ENCODE peak calls at places on chromosomes 13 and 19, in four cellular contexts. I is non-pigmented ciliary epithelial cell; A is AG08395; W is stimulated activated CD4-positive, alpha-beta T cell treated with anti-CD3 and anti-CD28 coated beads, Interleukin-1b, Interleukin-23, amount 100 ng/mL, for 24 hours. B is an unnamed sample.

GRCh38 chr13:96848275-96848674 is 146.0 kb downstream of the OXGR1 start:
- DNase-seq in I (no peak), W (no peak), A (no peak), B (no peak)

GRCh38 chr19:53982056-53982455 is 9.4 kb upstream of the CACNG6 start:
- DNase-seq in W (no peak), I (no peak), A (no peak), B (no peak)

GRCh38 chr13:81697826-81698225 is 1356.9 kb upstream of the SPRY2 start:
- DNase-seq in W (no peak), I (no peak), A (no peak), B (no peak)

GRCh38 chr19:35959040-35959967 is 23.1 kb downstream of the LRFN3 start:
- DNase-seq in W (peak), A (peak), I (no peak), B (no peak)

GRCh38 chr13:85930108-85930507 is 130.9 kb upstream of the SLITRK6 start:
- DNase-seq in I (no peak), W (no peak), A (no peak), B (no peak)

GRCh38 chr19:3328743-3329142 is 37.6 kb upstream of the NFIC start:
- DNase-seq in I (no peak), W (no peak), A (no peak), B (no peak)

GRCh38 chr13:109795021-109795420 is 8.6 kb upstream of the IRS2 start:
- DNase-seq in A (no peak), I (no peak), W (no peak), B (no peak)

GRCh38 chr13:27921961-27922910 is 2.4 kb downstream of the PDX1 start:
- DNase-seq in A (no peak), I (no peak), W (no peak), B (no peak)

GRCh38 chr13:48675247-48675646 is 21.5 kb downstream of the CYSLTR2 start:
- DNase-seq in W (no peak), I (no peak), A (no peak), B (no peak)

GRCh38 chr19:17394891-17395415 is 957 bp upstream of the CCDC194 start:
- DNase-seq in W (peak), A (peak), I (no peak), B (no peak)

GRCh38 chr13:25203256-25203794 is 31.2 kb upstream of the AMER2 start:
- DNase-seq in I (no peak), A (no peak), W (no peak), B (no peak)

GRCh38 chr19:16394681-16395375 is 70.2 kb downstream of the KLF2 start:
- DNase-seq in A (peak), W (no peak), I (peak), B (no peak)

GRCh38 chr19:23145617-23146415 is 29.0 kb downstream of the ZNF730 start:
- DNase-seq in I (no peak), W (no peak), A (no peak), B (no peak)

GRCh38 chr19:15635016-15635805 is 5.5 kb upstream of the CYP4F3 start:
- DNase-seq in I (no peak), A (no peak), W (no peak), B (no peak)

B was measured in GM18507.